ENCODE peak calls at places on chromosomes 1 and 21, in nine cellular contexts. T is prostate gland, M is HCT116, N is IMR-90, R is stomach, Y is sigmoid colon, C is right lobe of liver, K is heart left ventricle, O is transverse colon. W is an unnamed sample. For H3K9me3, the result is how much of the 10 kb centered on the place peaks cover.

GRCh38 chr21:43300496-43301423 is 126.2 kb downstream of the SIK1 start:
- DNase-seq in T (no peak), R (no peak), N (peak), M (no peak), O (no peak), C (peak), K (peak), Y (no peak), W (peak)

GRCh38 chr1:184270556-184270955 is 116.3 kb upstream of the C1orf21 start:
- DNase-seq in C (no peak), O (no peak), R (no peak), K (no peak), N (peak), M (no peak), T (no peak), Y (no peak), W (no peak)

GRCh38 chr1:54327386-54328116 is 78.6 kb downstream of the SSBP3 start:
- DNase-seq in O (no peak), C (no peak), M (no peak), K (no peak), T (no peak), Y (no peak), R (no peak), N (peak), W (no peak)

GRCh38 chr1:15207031-15207828 is 39.8 kb upstream of the FHAD1 start:
- DNase-seq in C (no peak), O (no peak), T (no peak), R (peak), K (no peak), Y (peak), N (no peak), M (no peak), W (no peak)

GRCh38 chr1:180929389-180929788 is 16.7 kb downstream of the KIAA1614 start:
- DNase-seq in O (no peak), C (no peak), T (no peak), R (no peak), Y (no peak), K (no peak), M (no peak), N (no peak), W (no peak)

GRCh38 chr1:12167493-12168429 is 970 bp downstream of the TNFRSF1B start:
- DNase-seq in R (no peak), C (peak), O (no peak), N (no peak), T (no peak), M (no peak), K (no peak), Y (no peak), W (no peak)

GRCh38 chr1:94755675-94756074 is 64.5 kb upstream of the SLC44A3 start:
- DNase-seq in Y (peak), C (no peak), M (no peak), T (no peak), O (no peak), R (no peak), K (peak), N (peak), W (no peak)

GRCh38 chr1:3677411-3677944 is 25.2 kb downstream of the TP73 start:
- DNase-seq in K (no peak), O (no peak), R (no peak), C (peak), T (no peak), Y (no peak), M (no peak), N (no peak), W (no peak)

GRCh38 chr1:200857804-200858203 is 15.0 kb upstream of the GPR25 start:
- DNase-seq in N (no peak), T (no peak), O (no peak), R (no peak), K (no peak), C (no peak), Y (no peak), M (no peak), W (no peak)

GRCh38 chr1:233707153-233707905 is 93.4 kb downstream of the KCNK1 start:
- DNase-seq in O (no peak), R (peak), M (peak), T (no peak), C (no peak), N (peak), Y (no peak), K (no peak), W (no peak)

GRCh38 chr21:42677339-42678117 is 24.1 kb downstream of the PDE9A start:
- DNase-seq in Y (no peak), K (peak), R (no peak), T (no peak), M (no peak), O (no peak), N (peak), C (no peak), W (no peak)

GRCh38 chr1:45012639-45013278 is 705 bp downstream of the UROD start:
- DNase-seq in N (peak), R (peak), Y (peak), K (peak), C (peak), O (peak), T (peak), M (no peak), W (peak)

GRCh38 chr1:167221126-167221803 is 579 bp downstream of the POU2F1 start:
- DNase-seq in T (peak), K (no peak), N (no peak), C (no peak), M (no peak), O (no peak), R (peak), Y (no peak), W (no peak)

GRCh38 chr1:214840366-214840765 is 237.4 kb downstream of the CENPF start:
- DNase-seq in M (no peak), O (no peak), C (no peak), K (no peak), T (no peak), N (peak), Y (no peak), R (no peak), W (no peak)

GRCh38 chr1:68231627-68232303 is 558 bp downstream of the WLS start:
- DNase-seq in K (peak), O (peak), R (peak), N (peak), M (no peak), Y (peak), C (peak), T (peak), W (peak)

GRCh38 chr1:47991187-47991586 is 6.0 kb downstream of the TRABD2B start:
- DNase-seq in R (no peak), O (no peak), K (no peak), C (no peak), T (no peak), N (no peak), M (peak), Y (no peak), W (no peak)

GRCh38 chr1:6902153-6902552 is 116.9 kb downstream of the CAMTA1 start:
- DNase-seq in N (no peak), T (no peak), Y (no peak), O (no peak), C (no peak), M (no peak), K (no peak), R (no peak), W (no peak)

GRCh38 chr1:7519181-7519860 is 251.8 kb upstream of the VAMP3 start:
- DNase-seq in O (no peak), T (no peak), N (no peak), R (no peak), C (no peak), Y (no peak), K (no peak), M (no peak), W (no peak)

GRCh38 chr1:155297431-155297830 is 3.8 kb downstream of the PKLR start:
- DNase-seq in T (no peak), O (no peak), K (no peak), Y (no peak), N (no peak), R (no peak), M (no peak), C (no peak), W (no peak)

GRCh38 chr1:155304558-155305063 is 3.4 kb upstream of the PKLR start:
- DNase-seq in Y (no peak), N (no peak), R (no peak), T (no peak), M (no peak), K (no peak), O (no peak), C (no peak), W (no peak)

GRCh38 chr1:155301342-155301841 is at the start of gene PKLR:
- DNase-seq in K (no peak), T (no peak), Y (no peak), O (no peak), N (no peak), M (no peak), C (no peak), R (no peak), W (no peak)

GRCh38 chr1:155300024-155300423 is 1.2 kb downstream of the PKLR start:
- DNase-seq in K (no peak), C (no peak), M (no peak), Y (no peak), T (no peak), R (no peak), O (no peak), N (no peak), W (no peak)

GRCh38 chr1:155300553-155301329 is 497 bp downstream of the PKLR start:
- DNase-seq in T (no peak), N (no peak), Y (no peak), M (no peak), R (no peak), C (peak), O (peak), K (no peak), W (no peak)
- TF ChIP-seq POLR2A in T (no peak), N (no peak), Y (no peak), M (no peak), R (no peak), C (peak), O (no peak), K (no peak), W (no peak)

GRCh38 chr1:220255204-220255603 is 17.0 kb downstream of the RAB3GAP2 start:
- DNase-seq in R (no peak), O (no peak), K (no peak), C (no peak), T (no peak), Y (no peak), M (no peak), N (no peak), W (no peak)
- H3K9me3 ChIP-seq in R (under half), O (under half), K (under half), C (under half), T (under half), Y (under half), M (under half), N (under half), W (under half)

GRCh38 chr1:153545067-153546055 is at the start of gene S100A4:
- DNase-seq in N (peak), K (peak), O (peak), Y (peak), T (peak), M (peak), C (peak), R (peak), W (peak)
- TF ChIP-seq POLR2A in N (no peak), K (peak), O (peak), Y (peak), T (peak), M (peak), C (peak), R (no peak), W (peak)

GRCh38 chr21:9739240-9739639 is 782.1 kb upstream of the TPTE start:
- DNase-seq in N (no peak), T (no peak), Y (no peak), C (no peak), O (no peak), M (no peak), K (no peak), R (no peak), W (no peak)
- H3K9me3 ChIP-seq in N (under half), T (under half), Y (under half), C (under half), O (under half), M (half or more), K (under half), R (half or more), W (under half)

GRCh38 chr1:149846042-149846441 is 53.3 kb upstream of the BOLA1 start:
- DNase-seq in Y (no peak), T (no peak), C (no peak), N (no peak), K (no peak), R (no peak), O (no peak), M (no peak), W (no peak)

GRCh38 chr1:149845416-149845815 is 54.0 kb upstream of the BOLA1 start:
- DNase-seq in O (no peak), C (no peak), N (no peak), M (no peak), K (no peak), T (no peak), Y (no peak), R (no peak), W (no peak)

GRCh38 chr1:149844650-149845255 is 54.6 kb upstream of the BOLA1 start:
- DNase-seq in R (no peak), O (no peak), N (no peak), C (no peak), M (no peak), K (no peak), Y (no peak), T (no peak), W (no peak)

GRCh38 chr1:149844096-149844495 is 55.3 kb upstream of the BOLA1 start:
- DNase-seq in T (peak), O (no peak), R (no peak), Y (no peak), C (no peak), N (peak), M (no peak), K (no peak), W (no peak)

DNA sequence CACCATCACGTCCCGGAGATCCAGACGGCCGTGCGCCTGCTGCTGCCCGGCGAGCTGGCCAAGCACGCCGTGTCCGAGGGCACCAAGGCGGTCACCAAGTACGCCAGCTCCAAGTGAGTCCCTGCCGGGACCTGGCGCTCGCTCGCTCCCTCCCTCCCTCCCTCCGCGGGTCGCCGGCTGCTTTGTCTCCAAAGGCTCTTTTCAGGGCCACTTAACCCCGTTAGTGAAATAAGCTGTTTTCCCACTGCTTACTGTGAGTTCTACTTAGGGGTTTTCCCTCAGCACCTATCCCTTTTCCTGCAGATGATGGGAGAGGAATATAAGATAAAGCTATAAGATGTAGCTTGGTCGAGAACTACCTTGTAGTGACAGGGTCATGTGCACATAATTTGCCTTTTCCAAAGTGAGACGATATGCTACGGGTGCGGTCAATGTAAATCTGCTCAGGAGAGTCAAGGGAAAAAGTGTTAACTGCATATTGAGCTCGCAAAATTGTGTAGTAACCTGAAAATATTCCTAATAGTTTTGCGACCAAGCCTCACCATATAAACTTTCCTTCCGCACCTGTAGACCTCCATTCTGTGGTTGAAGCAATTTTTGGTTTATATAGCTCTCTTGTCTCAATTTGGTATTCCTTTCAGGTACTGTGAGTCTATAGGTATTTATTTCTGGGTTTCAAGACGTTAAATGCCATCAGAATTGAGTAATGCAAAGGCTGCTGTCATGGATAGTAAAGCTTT is 55.9 kb upstream of the BOLA1 start:
- DNase-seq in Y (no peak), C (no peak), M (no peak), R (no peak), T (peak), K (no peak), O (no peak), N (no peak), W (no peak)
- TF ChIP-seq POLR2A in Y (no peak), C (no peak), M (peak), R (no peak), T (no peak), K (no peak), O (peak), N (no peak), W (no peak)

GRCh38 chr1:248737457-248737856 is 18.1 kb downstream of the LYPD8 start:
- DNase-seq in O (no peak), Y (no peak), K (no peak), N (no peak), T (no peak), M (no peak), R (no peak), C (no peak), W (no peak)

GRCh38 chr1:248736992-248737391 is 18.6 kb downstream of the LYPD8 start:
- DNase-seq in C (no peak), T (no peak), Y (no peak), R (no peak), O (no peak), M (no peak), K (no peak), N (no peak), W (no peak)

GRCh38 chr1:248740876-248741275 is 14.7 kb downstream of the LYPD8 start:
- DNase-seq in O (no peak), N (no peak), M (no peak), R (no peak), Y (no peak), T (no peak), C (no peak), K (no peak), W (no peak)

GRCh38 chr1:248739580-248740205 is 15.9 kb downstream of the LYPD8 start:
- DNase-seq in T (no peak), N (no peak), Y (no peak), K (no peak), M (no peak), C (no peak), O (no peak), R (no peak), W (no peak)
- H3K9me3 ChIP-seq in T (under half), N (under half), Y (under half), K (under half), M (under half), C (under half), O (under half), R (under half), W (under half)

GRCh38 chr1:23801338-23801748 is 789 bp upstream of the GALE start:
- DNase-seq in Y (no peak), M (no peak), T (no peak), O (peak), K (no peak), R (peak), C (peak), N (no peak), W (peak)

GRCh38 chr1:23798662-23799142 is 1.9 kb downstream of the GALE start:
- DNase-seq in K (no peak), O (peak), T (no peak), N (no peak), R (peak), M (no peak), Y (no peak), C (peak), W (no peak)

GRCh38 chr1:23799255-23799569 is 1.3 kb downstream of the GALE start:
- DNase-seq in T (no peak), Y (no peak), K (no peak), M (no peak), C (no peak), O (no peak), R (no peak), N (no peak), W (no peak)

GRCh38 chr1:23800396-23801337 is at the start of gene GALE:
- DNase-seq in K (peak), Y (peak), N (peak), O (peak), R (peak), M (peak), C (peak), T (peak), W (peak)

GRCh38 chr1:23799570-23800395 is 771 bp downstream of the GALE start:
- DNase-seq in T (peak), M (peak), Y (no peak), C (peak), R (peak), N (peak), O (peak), K (peak), W (no peak)
- TF ChIP-seq POLR2A in T (peak), M (peak), Y (no peak), C (peak), R (peak), N (no peak), O (peak), K (peak), W (peak)